ENCODE peak calls at places on chromosomes 12 and 14, in six cellular contexts. A, H, N, L, S and M are unnamed samples.

GRCh38 chr14:52949711-52950409 is 990 bp downstream of the FERMT2 start:
- DNase-seq in A (no peak), H (peak), N (no peak), L (peak), S (peak), M (no peak)

GRCh38 chr14:80956922-80957321 is 1.5 kb downstream of the TSHR start:
- DNase-seq in A (no peak), H (no peak), N (no peak), L (no peak), S (no peak), M (peak)

GRCh38 chr14:31576949-31577348 is 15.7 kb downstream of the NUBPL start:
- DNase-seq in A (no peak), H (no peak), N (no peak), L (no peak), S (no peak), M (no peak)

GRCh38 chr12:82608706-82609105 is 78.0 kb upstream of the TMTC2 start:
- DNase-seq in A (no peak), H (no peak), N (peak), L (no peak), S (no peak), M (no peak)

GRCh38 chr12:127987199-127987901 is 279.6 kb upstream of the TMEM132C start:
- DNase-seq in A (no peak), H (no peak), N (peak), L (no peak), S (no peak), M (no peak)

GRCh38 chr14:65173973-65174693 is 71.8 kb upstream of the MAX start:
- DNase-seq in A (no peak), H (no peak), N (no peak), L (no peak), S (peak), M (no peak)

GRCh38 chr12:89239534-89239933 is 112.8 kb downstream of the DUSP6 start:
- DNase-seq in A (no peak), H (peak), N (no peak), L (no peak), S (no peak), M (no peak)

GRCh38 chr12:123389560-123390351 is 5.8 kb downstream of the KMT5A start:
- DNase-seq in A (no peak), H (peak), N (no peak), L (peak), S (peak), M (peak)

GRCh38 chr12:912466-913235 is 36.8 kb downstream of the RAD52 start:
- DNase-seq in A (no peak), H (no peak), N (no peak), L (no peak), S (no peak), M (no peak)